ENCODE peak calls at places on chromosomes 12 and 14, in five cellular contexts. Y, X, N, R and D are unnamed samples.

GRCh38 chr12:132886529-132887477 is 602 bp downstream of the CHFR start:
- DNase-seq in Y (no peak), X (peak), N (no peak), R (no peak), D (no peak)

GRCh38 chr12:6891637-6892036 is 13.0 kb upstream of the LRRC23 start:
- DNase-seq in Y (no peak), X (no peak), N (no peak), R (no peak), D (no peak)

GRCh38 chr12:50231346-50231745 is 52.0 kb downstream of the LIMA1 start:
- DNase-seq in Y (no peak), X (no peak), N (no peak), R (no peak), D (no peak)

GRCh38 chr12:28177862-28178261 is 12.4 kb upstream of the CCDC91 start:
- DNase-seq in Y (no peak), X (no peak), N (no peak), R (no peak), D (no peak)

GRCh38 chr12:119179335-119180021 is 747 bp downstream of the HSPB8 start:
- DNase-seq in Y (peak), X (peak), N (peak), R (no peak), D (no peak)

GRCh38 chr14:36068777-36069534 is 107.6 kb downstream of the PTCSC3 start:
- DNase-seq in Y (peak), X (no peak), N (no peak), R (no peak), D (no peak)

GRCh38 chr12:69059465-69060457 is 126.8 kb upstream of the CPM start:
- DNase-seq in Y (peak), X (no peak), N (no peak), R (no peak), D (no peak)

GRCh38 chr14:92568621-92569479 is 55.3 kb downstream of the RIN3 start:
- DNase-seq in Y (no peak), X (peak), N (no peak), R (no peak), D (no peak)

GRCh38 chr12:92288533-92288932 is 142.9 kb upstream of the BTG1 start:
- DNase-seq in Y (no peak), X (peak), N (no peak), R (no peak), D (peak)

GRCh38 chr14:96016761-96017160 is 22.4 kb upstream of the C14orf132 start:
- DNase-seq in Y (no peak), X (no peak), N (no peak), R (no peak), D (no peak)

GRCh38 chr14:51855234-51855633 is 5.2 kb upstream of the GNG2 start:
- DNase-seq in Y (no peak), X (no peak), N (no peak), R (no peak), D (no peak)

GRCh38 chr12:83067981-83068380 is 381.3 kb downstream of the TMTC2 start:
- DNase-seq in Y (no peak), X (no peak), N (no peak), R (no peak), D (no peak)

GRCh38 chr14:103008126-103008525 is 49.2 kb downstream of the CDC42BPB start:
- DNase-seq in Y (no peak), X (no peak), N (no peak), R (no peak), D (no peak)

GRCh38 chr14:101721951-101722661 is 39.4 kb upstream of the PPP2R5C start:
- DNase-seq in Y (peak), X (no peak), N (no peak), R (no peak), D (no peak)

GRCh38 chr14:70382556-70382955 is 23.1 kb upstream of the COX16 start:
- DNase-seq in Y (no peak), X (no peak), N (no peak), R (no peak), D (no peak)

GRCh38 chr14:102554835-102555819 is 37.3 kb upstream of the RCOR1 start:
- DNase-seq in Y (no peak), X (peak), N (peak), R (no peak), D (no peak)

GRCh38 chr14:102826161-102826560 is 48.9 kb downstream of the TRAF3 start:
- DNase-seq in Y (no peak), X (no peak), N (no peak), R (no peak), D (no peak)

GRCh38 chr12:1500095-1500801 is 94.1 kb downstream of the FBXL14 start:
- DNase-seq in Y (peak), X (peak), N (no peak), R (no peak), D (no peak)

GRCh38 chr12:5318874-5319273 is 113.0 kb upstream of the NTF3 start:
- DNase-seq in Y (peak), X (no peak), N (no peak), R (no peak), D (no peak)

GRCh38 chr14:58059121-58059520 is 92.9 kb downstream of the ARMH4 start:
- DNase-seq in Y (no peak), X (no peak), N (peak), R (no peak), D (no peak)

GRCh38 chr14:50928002-50928635 is 16.2 kb downstream of the PYGL start:
- DNase-seq in Y (no peak), X (no peak), N (no peak), R (no peak), D (no peak)

GRCh38 chr12:39372929-39373328 is 70.0 kb downstream of the KIF21A start:
- DNase-seq in Y (peak), X (no peak), N (no peak), R (no peak), D (no peak)

GRCh38 chr14:88838015-88838414 is 13.6 kb downstream of the TTC8 start:
- DNase-seq in Y (no peak), X (no peak), N (no peak), R (no peak), D (no peak)

GRCh38 chr14:92495041-92495440 is 18.5 kb upstream of the RIN3 start:
- DNase-seq in Y (peak), X (no peak), N (no peak), R (no peak), D (no peak)

GRCh38 chr14:36675581-36675980 is 13.9 kb downstream of the PAX9 start:
- DNase-seq in Y (no peak), X (no peak), N (no peak), R (no peak), D (no peak)

GRCh38 chr12:128918481-128918880 is 65.2 kb downstream of the GLT1D1 start:
- DNase-seq in Y (no peak), X (no peak), N (no peak), R (no peak), D (no peak)

GRCh38 chr12:121786441-121786825 is 7.1 kb downstream of the RHOF start:
- DNase-seq in Y (peak), X (no peak), N (no peak), R (no peak), D (no peak)

GRCh38 chr12:58416211-58416610 is 474.8 kb downstream of the ATP23 start:
- DNase-seq in Y (peak), X (no peak), N (no peak), R (no peak), D (no peak)

GRCh38 chr12:25433581-25434325 is 119.3 kb downstream of the LMNTD1 start:
- DNase-seq in Y (peak), X (no peak), N (no peak), R (no peak), D (no peak)

GRCh38 chr12:108231109-108231905 is 102.2 kb downstream of the WSCD2 start:
- DNase-seq in Y (no peak), X (no peak), N (no peak), R (no peak), D (no peak)

GRCh38 chr12:5201554-5202243 is 158.0 kb downstream of the KCNA5 start:
- DNase-seq in Y (peak), X (peak), N (peak), R (no peak), D (no peak)

GRCh38 chr12:26247873-26248272 is 52.5 kb downstream of the SSPN start:
- DNase-seq in Y (no peak), X (no peak), N (no peak), R (no peak), D (no peak)

GRCh38 chr12:97643961-97644360 is 181.4 kb downstream of the RMST start:
- DNase-seq in Y (no peak), X (no peak), N (peak), R (no peak), D (no peak)

GRCh38 chr12:46268617-46269428 is at the start of gene SLC38A1:
- DNase-seq in Y (peak), X (peak), N (peak), R (peak), D (peak)

GRCh38 chr14:77439861-77440260 is 16.5 kb upstream of the NOXRED1 start:
- DNase-seq in Y (no peak), X (no peak), N (no peak), R (no peak), D (no peak)